ENCODE peak calls at places on chromosomes 7 and 10, in ten cellular contexts. W is A549, V is GM23248, Q is mammary epithelial cell, K is left lung, Z is brain microvascular endothelial cell, T is ovary, X is aorta, I is left ventricle myocardium inferior, O is cardiac muscle cell. B is an unnamed sample.

GRCh38 chr7:99393363-99394187 is 14.8 kb downstream of the PDAP1 start:
- DNase-seq in W (no peak), V (peak), Q (no peak), K (peak), Z (no peak), T (peak), X (peak), I (peak), O (peak), B (peak)

GRCh38 chr10:119418401-119418800 is 124.1 kb downstream of the RGS10 start:
- DNase-seq in W (no peak), V (no peak), Q (no peak), K (peak), Z (no peak), T (no peak), X (no peak), I (no peak), O (no peak), B (peak)

GRCh38 chr7:84161398-84161797 is 33.2 kb downstream of the SEMA3A start:
- DNase-seq in W (no peak), V (no peak), Q (no peak), K (no peak), Z (no peak), T (no peak), X (no peak), I (no peak), O (no peak), B (no peak)

GRCh38 chr7:104979167-104979841 is 34.7 kb upstream of the KMT2E start:
- DNase-seq in W (no peak), V (peak), Q (peak), K (no peak), Z (peak), T (peak), X (no peak), I (no peak), O (peak), B (peak)

GRCh38 chr7:126578338-126578737 is 674.4 kb downstream of the GRM8 start:
- DNase-seq in W (no peak), V (no peak), Q (no peak), K (no peak), Z (no peak), T (no peak), X (no peak), I (no peak), O (no peak), B (no peak)

GRCh38 chr10:990808-991207 is 2.6 kb downstream of the GTPBP4 start:
- DNase-seq in W (no peak), V (no peak), Q (no peak), K (no peak), Z (no peak), T (no peak), X (no peak), I (no peak), O (no peak), B (no peak)

GRCh38 chr10:100866575-100867098 is 46.1 kb upstream of the SLF2 start:
- DNase-seq in W (no peak), V (no peak), Q (no peak), K (no peak), Z (no peak), T (no peak), X (no peak), I (no peak), O (peak), B (no peak)

GRCh38 chr7:128425851-128426250 is 16.1 kb upstream of the IMPDH1 start:
- DNase-seq in W (peak), V (peak), Q (peak), K (no peak), Z (peak), T (peak), X (peak), I (peak), O (peak), B (peak)

GRCh38 chr10:93916257-93917063 is 22.7 kb downstream of the SLC35G1 start:
- DNase-seq in W (peak), V (peak), Q (peak), K (no peak), Z (no peak), T (no peak), X (no peak), I (no peak), O (peak), B (no peak)

GRCh38 chr7:82413237-82413636 is 30.3 kb downstream of the CACNA2D1 start:
- DNase-seq in W (no peak), V (peak), Q (no peak), K (no peak), Z (no peak), T (no peak), X (no peak), I (peak), O (peak), B (peak)

GRCh38 chr10:132796846-132797245 is 10.9 kb upstream of the NKX6-2 start:
- DNase-seq in W (no peak), V (no peak), Q (no peak), K (peak), Z (no peak), T (no peak), X (no peak), I (no peak), O (no peak), B (peak)

GRCh38 chr10:102289840-102290239 is 44.5 kb downstream of the GBF1 start:
- DNase-seq in W (no peak), V (no peak), Q (no peak), K (no peak), Z (no peak), T (no peak), X (no peak), I (no peak), O (no peak), B (no peak)

GRCh38 chr10:59830601-59831259 is 75.6 kb downstream of the CCDC6 start:
- DNase-seq in W (peak), V (peak), Q (peak), K (no peak), Z (peak), T (peak), X (no peak), I (peak), O (peak), B (no peak)

GRCh38 chr10:68133553-68133952 is 24.3 kb downstream of the MYPN start:
- DNase-seq in W (no peak), V (no peak), Q (no peak), K (no peak), Z (no peak), T (no peak), X (no peak), I (no peak), O (no peak), B (peak)

GRCh38 chr7:85564861-85565630 is 378.2 kb upstream of the SEMA3D start:
- DNase-seq in W (no peak), V (peak), Q (peak), K (no peak), Z (peak), T (no peak), X (no peak), I (no peak), O (no peak), B (no peak)

GRCh38 chr7:41047789-41048191 is 655.1 kb downstream of the INHBA start:
- DNase-seq in W (no peak), V (peak), Q (no peak), K (peak), Z (peak), T (no peak), X (no peak), I (peak), O (peak), B (no peak)

GRCh38 chr10:124611738-124612137 is 132.4 kb downstream of the FAM53B start:
- DNase-seq in W (no peak), V (no peak), Q (no peak), K (no peak), Z (no peak), T (no peak), X (no peak), I (no peak), O (no peak), B (no peak)

GRCh38 chr7:96173777-96174176 is 148.1 kb downstream of the SLC25A13 start:
- DNase-seq in W (no peak), V (no peak), Q (no peak), K (no peak), Z (no peak), T (no peak), X (no peak), I (no peak), O (no peak), B (no peak)

GRCh38 chr10:75402486-75403143 is 1.1 kb upstream of the ZNF503 start:
- DNase-seq in W (peak), V (peak), Q (peak), K (peak), Z (no peak), T (peak), X (peak), I (peak), O (peak), B (peak)

GRCh38 chr7:51279391-51280023 is 37.1 kb downstream of the COBL start:
- DNase-seq in W (no peak), V (no peak), Q (no peak), K (no peak), Z (no peak), T (no peak), X (no peak), I (no peak), O (no peak), B (no peak)

GRCh38 chr7:133828906-133829305 is 298.2 kb upstream of the LRGUK start:
- DNase-seq in W (no peak), V (no peak), Q (no peak), K (no peak), Z (no peak), T (no peak), X (no peak), I (no peak), O (no peak), B (no peak)

GRCh38 chr10:47406870-47407648 is 23.0 kb upstream of the ZNF488 start:
- DNase-seq in W (peak), V (peak), Q (peak), K (peak), Z (peak), T (no peak), X (no peak), I (no peak), O (no peak), B (no peak)

GRCh38 chr7:156820445-156821063 is 72.4 kb downstream of the LMBR1 start:
- DNase-seq in W (no peak), V (peak), Q (no peak), K (no peak), Z (no peak), T (no peak), X (no peak), I (no peak), O (no peak), B (no peak)

GRCh38 chr10:113162960-113163359 is 212.9 kb downstream of the TCF7L2 start:
- DNase-seq in W (no peak), V (no peak), Q (no peak), K (no peak), Z (no peak), T (no peak), X (peak), I (no peak), O (no peak), B (no peak)

GRCh38 chr7:133829336-133829897 is 297.7 kb upstream of the LRGUK start:
- DNase-seq in W (no peak), V (peak), Q (peak), K (no peak), Z (peak), T (no peak), X (no peak), I (no peak), O (no peak), B (no peak)

GRCh38 chr7:51633006-51633405 is 316.4 kb upstream of the COBL start:
- DNase-seq in W (no peak), V (no peak), Q (no peak), K (no peak), Z (no peak), T (no peak), X (no peak), I (no peak), O (no peak), B (no peak)

GRCh38 chr7:903921-904755 is 27.8 kb downstream of the GET4 start:
- DNase-seq in W (no peak), V (no peak), Q (no peak), K (peak), Z (no peak), T (no peak), X (no peak), I (no peak), O (no peak), B (no peak)

GRCh38 chr7:123075838-123076462 is 80.5 kb upstream of the TAS2R16 start:
- DNase-seq in W (no peak), V (no peak), Q (no peak), K (no peak), Z (no peak), T (no peak), X (no peak), I (no peak), O (no peak), B (no peak)

GRCh38 chr10:103548581-103549348 is 55.3 kb downstream of the NEURL1 start:
- DNase-seq in W (no peak), V (no peak), Q (no peak), K (no peak), Z (no peak), T (no peak), X (no peak), I (no peak), O (no peak), B (no peak)

DNA sequence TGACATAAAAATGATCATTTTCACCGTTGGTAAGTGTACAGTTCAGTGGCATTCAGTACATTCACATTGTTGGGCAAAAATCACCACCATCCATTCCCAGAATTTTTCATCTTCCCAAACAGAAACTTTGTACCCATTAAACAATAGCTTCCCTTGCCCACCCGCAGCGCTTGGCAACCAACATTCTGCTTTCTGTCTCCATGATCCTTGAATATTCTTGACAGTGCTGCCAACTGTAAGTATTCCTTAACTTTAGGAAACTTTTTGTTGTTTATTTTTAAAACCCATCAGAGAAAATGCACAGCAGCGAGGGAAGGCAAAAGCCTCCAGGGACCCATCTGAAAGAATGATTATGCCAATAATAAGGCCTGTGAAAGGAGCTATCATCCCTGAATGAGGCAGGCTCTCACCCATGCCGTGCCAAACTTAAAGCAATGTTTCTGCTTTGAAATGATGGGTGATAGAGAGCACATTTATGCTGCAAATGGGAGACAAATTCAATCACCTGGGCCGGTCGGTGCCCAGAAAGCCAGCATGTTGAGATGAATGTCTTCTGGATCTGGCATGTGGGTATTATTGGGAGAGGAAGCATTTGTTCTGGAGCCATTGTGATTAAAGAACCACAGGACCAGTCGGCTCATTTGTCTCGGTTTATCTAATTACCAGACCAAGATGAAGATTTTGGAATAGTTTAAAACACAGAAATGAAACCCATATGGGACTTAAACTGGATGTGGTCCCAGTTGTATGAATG is 202.1 kb upstream of the NPVF start:
- DNase-seq in W (no peak), V (no peak), Q (no peak), K (no peak), Z (no peak), T (no peak), X (no peak), I (no peak), O (no peak), B (no peak)
- H3K27ac ChIP-seq in W (no peak), V (no peak), Q (no peak), K (no peak), Z (no peak), T (peak), X (no peak), I (no peak), O (no peak), B (no peak)

GRCh38 chr10:109982123-109982522 is 25.7 kb upstream of the ADD3 start:
- DNase-seq in W (no peak), V (peak), Q (no peak), K (no peak), Z (no peak), T (no peak), X (no peak), I (no peak), O (no peak), B (no peak)
- H3K27ac ChIP-seq in W (no peak), V (peak), Q (no peak), K (peak), Z (no peak), T (peak), X (no peak), I (peak), O (no peak), B (peak)

DNA sequence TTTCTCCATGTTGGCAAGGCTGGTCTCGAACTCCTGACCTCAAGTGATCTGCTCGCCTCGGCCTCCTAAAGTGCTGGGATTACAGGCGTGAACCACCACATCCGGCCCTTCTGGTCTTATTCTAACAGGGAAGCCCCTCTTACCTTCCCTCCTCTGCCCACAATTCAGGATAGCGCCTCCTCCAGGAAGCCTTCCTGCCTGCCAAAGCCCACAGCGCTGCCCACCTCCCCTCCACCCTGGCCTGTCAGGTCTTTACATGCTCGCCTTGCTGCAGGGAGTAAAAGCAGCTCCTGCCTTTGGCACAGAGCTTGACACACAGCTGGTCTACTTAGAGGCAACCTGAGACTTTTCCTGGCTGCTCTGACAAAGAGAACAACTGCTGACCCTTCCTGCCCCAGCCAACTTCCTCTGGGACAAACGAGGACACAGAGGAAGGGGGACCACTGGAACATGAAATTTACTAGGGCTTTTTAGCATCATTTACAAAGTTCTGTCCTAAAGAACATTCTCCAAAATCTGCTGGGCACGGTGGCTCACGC is 13.2 kb downstream of the MLXIPL start:
- DNase-seq in W (no peak), V (no peak), Q (no peak), K (peak), Z (no peak), T (no peak), X (no peak), I (no peak), O (no peak), B (no peak)
- H3K27ac ChIP-seq in W (peak), V (no peak), Q (no peak), K (no peak), Z (no peak), T (no peak), X (no peak), I (no peak), O (no peak), B (no peak)

GRCh38 chr10:105844653-105845052 is 1203.6 kb downstream of the SORCS3 start:
- DNase-seq in W (no peak), V (no peak), Q (no peak), K (no peak), Z (no peak), T (no peak), X (no peak), I (no peak), O (no peak), B (no peak)
- H3K27ac ChIP-seq in W (no peak), V (no peak), Q (no peak), K (no peak), Z (no peak), T (no peak), X (no peak), I (no peak), O (no peak), B (no peak)

DNA sequence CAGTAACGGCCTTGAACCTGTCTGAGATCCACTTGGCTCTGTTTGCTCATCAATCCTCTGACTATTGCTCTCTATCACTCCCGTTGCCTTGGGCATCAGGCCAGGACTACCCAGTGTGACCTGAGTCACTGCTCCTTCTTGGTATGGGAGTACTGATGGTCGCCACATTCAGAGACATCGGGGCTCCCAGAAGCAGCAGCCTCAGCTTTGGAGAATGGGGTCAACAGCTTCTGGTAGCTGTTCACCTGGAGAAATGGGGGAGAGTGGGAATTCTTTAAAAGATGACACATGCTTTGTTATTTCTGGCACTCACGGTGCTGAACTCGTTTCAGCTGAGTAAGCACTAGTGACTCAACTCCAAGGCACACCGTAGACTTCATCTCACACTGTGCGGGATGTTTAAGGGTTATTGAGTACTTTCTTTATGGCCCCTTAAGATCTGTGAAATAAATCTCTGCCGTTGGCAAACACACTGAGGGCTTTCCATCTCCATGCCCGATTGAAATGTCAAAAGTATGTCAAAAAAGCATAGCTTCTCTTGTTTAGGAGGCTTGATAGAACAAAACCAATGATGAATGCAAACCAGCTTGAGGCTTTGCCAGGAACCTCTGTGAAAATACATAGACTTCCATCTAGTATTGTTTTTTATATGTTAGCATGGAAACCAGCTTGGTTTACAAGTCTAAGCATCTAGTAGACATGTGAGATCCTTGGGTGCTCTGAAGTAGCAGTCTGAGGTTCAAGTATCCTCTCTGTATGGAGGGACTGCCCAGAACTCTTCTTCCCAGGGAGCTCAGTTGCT is 333.1 kb downstream of the CXCL12 start:
- DNase-seq in W (no peak), V (peak), Q (peak), K (no peak), Z (peak), T (no peak), X (no peak), I (no peak), O (no peak), B (no peak)
- H3K27ac ChIP-seq in W (no peak), V (peak), Q (no peak), K (no peak), Z (no peak), T (no peak), X (no peak), I (no peak), O (no peak), B (no peak)

DNA sequence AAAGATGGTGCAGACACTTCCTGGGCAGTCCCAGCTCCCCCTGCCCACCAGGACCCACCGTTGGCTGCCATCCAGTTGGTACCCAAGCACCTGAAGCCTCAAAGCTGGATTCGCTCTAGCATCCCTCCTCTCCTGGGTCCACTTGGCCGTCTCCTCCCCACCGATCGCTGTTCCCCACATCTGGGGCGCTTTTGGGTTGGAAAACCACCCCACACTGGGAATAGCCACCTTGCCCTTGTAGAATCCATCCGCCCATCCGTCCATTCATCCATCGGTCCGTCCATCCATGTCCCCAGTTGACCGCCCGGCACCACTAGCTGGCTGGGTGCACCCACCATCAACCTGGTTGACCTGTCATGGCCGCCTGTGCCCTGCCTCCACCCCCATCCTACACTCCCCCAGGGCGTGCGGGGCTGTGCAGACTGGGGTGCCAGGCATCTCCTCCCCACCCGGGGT is 14.5 kb upstream of the LIMK1 start:
- DNase-seq in W (no peak), V (no peak), Q (no peak), K (peak), Z (no peak), T (no peak), X (peak), I (no peak), O (no peak), B (peak)
- H3K27ac ChIP-seq in W (no peak), V (no peak), Q (no peak), K (no peak), Z (no peak), T (no peak), X (no peak), I (no peak), O (no peak), B (no peak)

B was measured in right cardiac atrium.